ENCODE peak calls at places on chromosomes 4 and X, in six cellular contexts. N is RPMI8226; F is stimulated activated naive CD4-positive, alpha-beta T cell; G is ovary; R is stimulated activated CD8-positive, alpha-beta memory T cell treated with anti-CD3 and anti-CD28 coated beads, Interleukin-7, amount 100 ng/mL, for 1 hour; I is stimulated activated naive CD8-positive, alpha-beta T cell treated with anti-CD3 and anti-CD28 coated beads, Interleukin-15, amount 100 ng/mL, for 72 hours. P is an unnamed sample.

GRCh38 chr4:121270384-121270783 is 106.3 kb upstream of the TNIP3 start:
- DNase-seq in N (peak), F (no peak), G (no peak), R (no peak), I (no peak), P (no peak)

GRCh38 chr4:76753814-76754213 is 144.1 kb downstream of the SOWAHB start:
- DNase-seq in N (no peak), F (no peak), G (no peak), R (no peak), I (no peak), P (no peak)

GRCh38 chr4:164614999-164615398 is 138.9 kb upstream of the SMIM31 start:
- DNase-seq in N (no peak), F (no peak), G (no peak), R (no peak), I (no peak), P (no peak)

GRCh38 chr4:109559625-109559982 is 442 bp upstream of the MCUB start:
- DNase-seq in N (no peak), F (no peak), G (peak), R (peak), I (peak), P (peak)

GRCh38 chr4:16431871-16432270 is 205.6 kb upstream of the TAPT1 start:
- DNase-seq in N (no peak), F (no peak), G (no peak), R (no peak), I (no peak), P (no peak)

GRCh38 chr4:174461438-174462106 is 60.7 kb downstream of the HPGD start:
- DNase-seq in N (no peak), F (no peak), G (no peak), R (no peak), I (no peak), P (no peak)

GRCh38 chr4:165621983-165622382 is 243.2 kb downstream of the CPE start:
- DNase-seq in N (no peak), F (no peak), G (no peak), R (no peak), I (no peak), P (no peak)

GRCh38 chr4:80713409-80713808 is 317.1 kb upstream of the BMP3 start:
- DNase-seq in N (no peak), F (no peak), G (no peak), R (no peak), I (no peak), P (no peak)

GRCh38 chrX:134926864-134927263 is 63.9 kb upstream of the SMIM10 start:
- DNase-seq in N (no peak), F (no peak), G (no peak), R (no peak), I (no peak), P (no peak)

GRCh38 chr4:184534511-184535391 is 60.4 kb upstream of the IRF2 start:
- DNase-seq in N (peak), F (peak), G (no peak), R (no peak), I (peak), P (no peak)

GRCh38 chr4:54942735-54943134 is 182.7 kb downstream of the KDR start:
- DNase-seq in N (no peak), F (peak), G (no peak), R (no peak), I (peak), P (no peak)

GRCh38 chr4:86092684-86093083 is 267.2 kb downstream of the MAPK10 start:
- DNase-seq in N (no peak), F (no peak), G (no peak), R (no peak), I (no peak), P (no peak)

GRCh38 chr4:137541181-137541580 is 8.9 kb upstream of the PCDH18 start:
- DNase-seq in N (no peak), F (no peak), G (no peak), R (no peak), I (no peak), P (no peak)

GRCh38 chr4:57043304-57044251 is 64.9 kb downstream of the POLR2B start:
- DNase-seq in N (no peak), F (no peak), G (no peak), R (no peak), I (no peak), P (no peak)

GRCh38 chr4:81084029-81084428 is 53.5 kb downstream of the BMP3 start:
- DNase-seq in N (no peak), F (no peak), G (no peak), R (no peak), I (no peak), P (no peak)

GRCh38 chrX:132467029-132467428 is 21.8 kb downstream of the MBNL3 start:
- DNase-seq in N (no peak), F (no peak), G (no peak), R (no peak), I (no peak), P (no peak)

GRCh38 chr4:98802673-98803286 is 126.2 kb downstream of the EIF4E start:
- DNase-seq in N (no peak), F (no peak), G (no peak), R (no peak), I (no peak), P (no peak)

GRCh38 chrX:54481751-54482150 is 14.3 kb downstream of the FGD1 start:
- DNase-seq in N (no peak), F (no peak), G (no peak), R (no peak), I (no peak), P (no peak)

GRCh38 chrX:123087326-123087725 is 96.8 kb upstream of the GRIA3 start:
- DNase-seq in N (no peak), F (no peak), G (no peak), R (no peak), I (no peak), P (no peak)

GRCh38 chr4:153207027-153207426 is 2.8 kb downstream of the TRIM2 start:
- DNase-seq in N (no peak), F (no peak), G (no peak), R (no peak), I (no peak), P (peak)